ENCODE peak calls at places on chromosomes 6 and 20, in eight cellular contexts. One of them, this sample, is unnamed.

GRCh38 chr6:32148722-32149576 is 2.8 kb downstream of the PRRT1 start:
- DNase-seq in GM23248: peak
- DNase-seq in activated CD4-positive, alpha-beta T cell treated with anti-CD3 and anti-CD28 coated beads for 36 hours: peak
- DNase-seq in endodermal cell: peak
- DNase-seq in AG09309: no peak
- DNase-seq in hypothalamus: no peak
- DNase-seq in brain microvascular endothelial cell: peak
- DNase-seq in HT-29: no peak
- DNase-seq in this sample: peak

GRCh38 chr6:125314019-125314581 is 12.3 kb upstream of the HDDC2 start:
- DNase-seq in endodermal cell: peak
- DNase-seq in GM23248: peak
- DNase-seq in AG09309: no peak
- DNase-seq in hypothalamus: no peak
- DNase-seq in brain microvascular endothelial cell: peak
- DNase-seq in HT-29: peak
- DNase-seq in activated CD4-positive, alpha-beta T cell treated with anti-CD3 and anti-CD28 coated beads for 36 hours: peak
- DNase-seq in this sample: peak

GRCh38 chr6:133833905-133834304 is 55.0 kb upstream of the TCF21 start:
- DNase-seq in HT-29: no peak
- DNase-seq in GM23248: no peak
- DNase-seq in activated CD4-positive, alpha-beta T cell treated with anti-CD3 and anti-CD28 coated beads for 36 hours: no peak
- DNase-seq in hypothalamus: no peak
- DNase-seq in AG09309: no peak
- DNase-seq in endodermal cell: no peak
- DNase-seq in brain microvascular endothelial cell: no peak
- DNase-seq in this sample: no peak

GRCh38 chr20:8642247-8642646 is 426.6 kb upstream of the PLCB4 start:
- DNase-seq in GM23248: no peak
- DNase-seq in AG09309: no peak
- DNase-seq in brain microvascular endothelial cell: no peak
- DNase-seq in endodermal cell: no peak
- DNase-seq in activated CD4-positive, alpha-beta T cell treated with anti-CD3 and anti-CD28 coated beads for 36 hours: no peak
- DNase-seq in HT-29: no peak
- DNase-seq in hypothalamus: no peak
- DNase-seq in this sample: no peak

GRCh38 chr20:50520222-50520877 is 10.2 kb downstream of the PTPN1 start:
- DNase-seq in activated CD4-positive, alpha-beta T cell treated with anti-CD3 and anti-CD28 coated beads for 36 hours: peak
- DNase-seq in HT-29: no peak
- DNase-seq in AG09309: no peak
- DNase-seq in brain microvascular endothelial cell: no peak
- DNase-seq in hypothalamus: no peak
- DNase-seq in endodermal cell: no peak
- DNase-seq in GM23248: peak
- DNase-seq in this sample: no peak

GRCh38 chr6:156778615-156779205 is 1.5 kb downstream of the ARID1B start:
- DNase-seq in activated CD4-positive, alpha-beta T cell treated with anti-CD3 and anti-CD28 coated beads for 36 hours: peak
- DNase-seq in brain microvascular endothelial cell: peak
- DNase-seq in GM23248: peak
- DNase-seq in hypothalamus: peak
- DNase-seq in AG09309: no peak
- DNase-seq in endodermal cell: peak
- DNase-seq in HT-29: peak
- DNase-seq in this sample: peak

GRCh38 chr6:24492475-24492874 is 2.3 kb upstream of the ALDH5A1 start:
- DNase-seq in hypothalamus: no peak
- DNase-seq in activated CD4-positive, alpha-beta T cell treated with anti-CD3 and anti-CD28 coated beads for 36 hours: peak
- DNase-seq in HT-29: no peak
- DNase-seq in endodermal cell: peak
- DNase-seq in AG09309: no peak
- DNase-seq in GM23248: peak
- DNase-seq in brain microvascular endothelial cell: no peak
- DNase-seq in this sample: peak

GRCh38 chr20:31523361-31524283 is 9.4 kb downstream of the HM13 start:
- DNase-seq in endodermal cell: no peak
- DNase-seq in brain microvascular endothelial cell: no peak
- DNase-seq in hypothalamus: no peak
- DNase-seq in HT-29: no peak
- DNase-seq in activated CD4-positive, alpha-beta T cell treated with anti-CD3 and anti-CD28 coated beads for 36 hours: no peak
- DNase-seq in GM23248: peak
- DNase-seq in AG09309: no peak
- DNase-seq in this sample: no peak

GRCh38 chr20:40706977-40707582 is 18.0 kb upstream of the MAFB start:
- DNase-seq in endodermal cell: peak
- DNase-seq in GM23248: peak
- DNase-seq in HT-29: peak
- DNase-seq in hypothalamus: no peak
- DNase-seq in brain microvascular endothelial cell: no peak
- DNase-seq in AG09309: no peak
- DNase-seq in activated CD4-positive, alpha-beta T cell treated with anti-CD3 and anti-CD28 coated beads for 36 hours: peak
- DNase-seq in this sample: peak

GRCh38 chr6:39407446-39407993 is 85.0 kb upstream of the KCNK16 start:
- DNase-seq in brain microvascular endothelial cell: no peak
- DNase-seq in GM23248: no peak
- DNase-seq in endodermal cell: no peak
- DNase-seq in HT-29: no peak
- DNase-seq in hypothalamus: no peak
- DNase-seq in AG09309: no peak
- DNase-seq in activated CD4-positive, alpha-beta T cell treated with anti-CD3 and anti-CD28 coated beads for 36 hours: no peak
- DNase-seq in this sample: no peak

GRCh38 chr6:119112856-119113530 is 34.5 kb upstream of the FAM184A start:
- DNase-seq in activated CD4-positive, alpha-beta T cell treated with anti-CD3 and anti-CD28 coated beads for 36 hours: no peak
- DNase-seq in AG09309: no peak
- DNase-seq in endodermal cell: peak
- DNase-seq in GM23248: peak
- DNase-seq in hypothalamus: no peak
- DNase-seq in brain microvascular endothelial cell: no peak
- DNase-seq in HT-29: no peak
- DNase-seq in this sample: no peak

GRCh38 chr6:128161839-128162238 is 261.0 kb upstream of the THEMIS start:
- DNase-seq in activated CD4-positive, alpha-beta T cell treated with anti-CD3 and anti-CD28 coated beads for 36 hours: no peak
- DNase-seq in endodermal cell: no peak
- DNase-seq in brain microvascular endothelial cell: no peak
- DNase-seq in hypothalamus: no peak
- DNase-seq in GM23248: no peak
- DNase-seq in HT-29: no peak
- DNase-seq in AG09309: no peak
- DNase-seq in this sample: no peak

GRCh38 chr6:156767603-156768467 is 9.3 kb upstream of the ARID1B start:
- DNase-seq in brain microvascular endothelial cell: no peak
- DNase-seq in activated CD4-positive, alpha-beta T cell treated with anti-CD3 and anti-CD28 coated beads for 36 hours: no peak
- DNase-seq in endodermal cell: no peak
- DNase-seq in hypothalamus: no peak
- DNase-seq in HT-29: no peak
- DNase-seq in GM23248: peak
- DNase-seq in AG09309: no peak
- DNase-seq in this sample: no peak

GRCh38 chr6:107819976-107820551 is 4.0 kb downstream of the SCML4 start:
- DNase-seq in HT-29: no peak
- DNase-seq in GM23248: peak
- DNase-seq in endodermal cell: peak
- DNase-seq in hypothalamus: no peak
- DNase-seq in activated CD4-positive, alpha-beta T cell treated with anti-CD3 and anti-CD28 coated beads for 36 hours: peak
- DNase-seq in brain microvascular endothelial cell: no peak
- DNase-seq in AG09309: no peak
- DNase-seq in this sample: peak

GRCh38 chr6:118134257-118134656 is 227.2 kb downstream of the SLC35F1 start:
- DNase-seq in endodermal cell: no peak
- DNase-seq in hypothalamus: no peak
- DNase-seq in GM23248: no peak
- DNase-seq in AG09309: no peak
- DNase-seq in brain microvascular endothelial cell: no peak
- DNase-seq in activated CD4-positive, alpha-beta T cell treated with anti-CD3 and anti-CD28 coated beads for 36 hours: no peak
- DNase-seq in HT-29: no peak
- DNase-seq in this sample: no peak

GRCh38 chr6:128569737-128570438 is 49.5 kb upstream of the PTPRK start:
- DNase-seq in HT-29: peak
- DNase-seq in brain microvascular endothelial cell: peak
- DNase-seq in AG09309: peak
- DNase-seq in hypothalamus: no peak
- DNase-seq in GM23248: peak
- DNase-seq in endodermal cell: no peak
- DNase-seq in activated CD4-positive, alpha-beta T cell treated with anti-CD3 and anti-CD28 coated beads for 36 hours: no peak
- DNase-seq in this sample: peak

GRCh38 chr20:22805219-22805618 is 220.8 kb upstream of the FOXA2 start:
- DNase-seq in endodermal cell: peak
- DNase-seq in HT-29: peak
- DNase-seq in hypothalamus: no peak
- DNase-seq in activated CD4-positive, alpha-beta T cell treated with anti-CD3 and anti-CD28 coated beads for 36 hours: no peak
- DNase-seq in brain microvascular endothelial cell: peak
- DNase-seq in AG09309: peak
- DNase-seq in GM23248: peak
- DNase-seq in this sample: peak

GRCh38 chr6:35426074-35426473 is 26.1 kb upstream of the FANCE start:
- DNase-seq in AG09309: no peak
- DNase-seq in endodermal cell: peak
- DNase-seq in hypothalamus: no peak
- DNase-seq in brain microvascular endothelial cell: no peak
- DNase-seq in GM23248: no peak
- DNase-seq in activated CD4-positive, alpha-beta T cell treated with anti-CD3 and anti-CD28 coated beads for 36 hours: no peak
- DNase-seq in HT-29: no peak
- DNase-seq in this sample: no peak

GRCh38 chr20:1467082-1467354 is 369 bp upstream of the NSFL1C start:
- DNase-seq in endodermal cell: no peak
- DNase-seq in HT-29: no peak
- DNase-seq in brain microvascular endothelial cell: no peak
- DNase-seq in activated CD4-positive, alpha-beta T cell treated with anti-CD3 and anti-CD28 coated beads for 36 hours: no peak
- DNase-seq in hypothalamus: no peak
- DNase-seq in AG09309: no peak
- DNase-seq in GM23248: no peak
- DNase-seq in this sample: no peak

GRCh38 chr6:28657367-28657755 is 131.7 kb downstream of the GPX5 start:
- DNase-seq in GM23248: peak
- DNase-seq in activated CD4-positive, alpha-beta T cell treated with anti-CD3 and anti-CD28 coated beads for 36 hours: no peak
- DNase-seq in hypothalamus: no peak
- DNase-seq in HT-29: no peak
- DNase-seq in endodermal cell: no peak
- DNase-seq in brain microvascular endothelial cell: no peak
- DNase-seq in AG09309: no peak
- DNase-seq in this sample: no peak

GRCh38 chr20:38286586-38287502 is 17.1 kb upstream of the BPI start:
- DNase-seq in hypothalamus: peak
- DNase-seq in brain microvascular endothelial cell: peak
- DNase-seq in AG09309: no peak
- DNase-seq in endodermal cell: no peak
- DNase-seq in HT-29: no peak
- DNase-seq in activated CD4-positive, alpha-beta T cell treated with anti-CD3 and anti-CD28 coated beads for 36 hours: no peak
- DNase-seq in GM23248: no peak
- DNase-seq in this sample: no peak

GRCh38 chr6:161486903-161487531 is 213.2 kb upstream of the AGPAT4 start:
- DNase-seq in endodermal cell: no peak
- DNase-seq in HT-29: no peak
- DNase-seq in hypothalamus: no peak
- DNase-seq in brain microvascular endothelial cell: no peak
- DNase-seq in AG09309: no peak
- DNase-seq in activated CD4-positive, alpha-beta T cell treated with anti-CD3 and anti-CD28 coated beads for 36 hours: no peak
- DNase-seq in GM23248: peak
- DNase-seq in this sample: no peak

GRCh38 chr6:49322861-49323260 is 140.2 kb downstream of the MMUT start:
- DNase-seq in hypothalamus: no peak
- DNase-seq in HT-29: no peak
- DNase-seq in AG09309: no peak
- DNase-seq in endodermal cell: no peak
- DNase-seq in GM23248: no peak
- DNase-seq in brain microvascular endothelial cell: no peak
- DNase-seq in activated CD4-positive, alpha-beta T cell treated with anti-CD3 and anti-CD28 coated beads for 36 hours: no peak
- DNase-seq in this sample: no peak

GRCh38 chr6:11538049-11538798 is 675 bp downstream of the TMEM170B start:
- DNase-seq in GM23248: peak
- DNase-seq in brain microvascular endothelial cell: no peak
- DNase-seq in HT-29: no peak
- DNase-seq in AG09309: no peak
- DNase-seq in activated CD4-positive, alpha-beta T cell treated with anti-CD3 and anti-CD28 coated beads for 36 hours: peak
- DNase-seq in hypothalamus: no peak
- DNase-seq in endodermal cell: peak
- DNase-seq in this sample: peak

GRCh38 chr20:53763707-53764415 is 170.2 kb upstream of the ZNF217 start:
- DNase-seq in activated CD4-positive, alpha-beta T cell treated with anti-CD3 and anti-CD28 coated beads for 36 hours: no peak
- DNase-seq in endodermal cell: peak
- DNase-seq in brain microvascular endothelial cell: peak
- DNase-seq in AG09309: no peak
- DNase-seq in GM23248: peak
- DNase-seq in HT-29: peak
- DNase-seq in hypothalamus: no peak
- DNase-seq in this sample: peak

GRCh38 chr20:24833592-24833991 is 115.5 kb upstream of the CST7 start:
- DNase-seq in brain microvascular endothelial cell: no peak
- DNase-seq in activated CD4-positive, alpha-beta T cell treated with anti-CD3 and anti-CD28 coated beads for 36 hours: no peak
- DNase-seq in hypothalamus: no peak
- DNase-seq in AG09309: no peak
- DNase-seq in endodermal cell: no peak
- DNase-seq in HT-29: no peak
- DNase-seq in GM23248: no peak
- DNase-seq in this sample: no peak

GRCh38 chr6:162533009-162533400 is 194.6 kb downstream of the PRKN start:
- DNase-seq in GM23248: no peak
- DNase-seq in AG09309: no peak
- DNase-seq in brain microvascular endothelial cell: no peak
- DNase-seq in endodermal cell: no peak
- DNase-seq in HT-29: no peak
- DNase-seq in activated CD4-positive, alpha-beta T cell treated with anti-CD3 and anti-CD28 coated beads for 36 hours: no peak
- DNase-seq in hypothalamus: no peak
- DNase-seq in this sample: no peak

GRCh38 chr20:53738039-53738944 is 144.7 kb upstream of the ZNF217 start:
- DNase-seq in HT-29: peak
- DNase-seq in endodermal cell: peak
- DNase-seq in hypothalamus: no peak
- DNase-seq in brain microvascular endothelial cell: peak
- DNase-seq in GM23248: peak
- DNase-seq in activated CD4-positive, alpha-beta T cell treated with anti-CD3 and anti-CD28 coated beads for 36 hours: no peak
- DNase-seq in AG09309: peak
- DNase-seq in this sample: peak

GRCh38 chr6:108896111-108896661 is 48.0 kb downstream of the ARMC2 start:
- DNase-seq in HT-29: no peak
- DNase-seq in AG09309: peak
- DNase-seq in hypothalamus: no peak
- DNase-seq in activated CD4-positive, alpha-beta T cell treated with anti-CD3 and anti-CD28 coated beads for 36 hours: no peak
- DNase-seq in brain microvascular endothelial cell: peak
- DNase-seq in GM23248: peak
- DNase-seq in endodermal cell: no peak
- DNase-seq in this sample: no peak

GRCh38 chr20:57769756-57770155 is 59.9 kb upstream of the PMEPA1 start:
- DNase-seq in endodermal cell: peak
- DNase-seq in AG09309: no peak
- DNase-seq in activated CD4-positive, alpha-beta T cell treated with anti-CD3 and anti-CD28 coated beads for 36 hours: no peak
- DNase-seq in HT-29: no peak
- DNase-seq in hypothalamus: no peak
- DNase-seq in brain microvascular endothelial cell: peak
- DNase-seq in GM23248: no peak
- DNase-seq in this sample: peak

GRCh38 chr6:37535701-37536461 is 36.2 kb upstream of the CCDC167 start:
- DNase-seq in brain microvascular endothelial cell: no peak
- DNase-seq in GM23248: peak
- DNase-seq in hypothalamus: no peak
- DNase-seq in HT-29: no peak
- DNase-seq in endodermal cell: peak
- DNase-seq in AG09309: no peak
- DNase-seq in activated CD4-positive, alpha-beta T cell treated with anti-CD3 and anti-CD28 coated beads for 36 hours: no peak
- DNase-seq in this sample: peak

GRCh38 chr6:136846046-136846445 is 23.7 kb downstream of the PEX7 start:
- DNase-seq in AG09309: no peak
- DNase-seq in activated CD4-positive, alpha-beta T cell treated with anti-CD3 and anti-CD28 coated beads for 36 hours: peak
- DNase-seq in hypothalamus: no peak
- DNase-seq in endodermal cell: peak
- DNase-seq in brain microvascular endothelial cell: peak
- DNase-seq in HT-29: peak
- DNase-seq in GM23248: peak
- DNase-seq in this sample: peak

GRCh38 chr20:59356662-59357061 is 56.3 kb downstream of the EDN3 start:
- DNase-seq in AG09309: no peak
- DNase-seq in hypothalamus: no peak
- DNase-seq in HT-29: no peak
- DNase-seq in brain microvascular endothelial cell: no peak
- DNase-seq in endodermal cell: no peak
- DNase-seq in GM23248: no peak
- DNase-seq in activated CD4-positive, alpha-beta T cell treated with anti-CD3 and anti-CD28 coated beads for 36 hours: no peak
- DNase-seq in this sample: no peak

GRCh38 chr6:52843600-52843999 is 3.0 kb upstream of the GSTA5 start:
- DNase-seq in endodermal cell: no peak
- DNase-seq in activated CD4-positive, alpha-beta T cell treated with anti-CD3 and anti-CD28 coated beads for 36 hours: no peak
- DNase-seq in hypothalamus: no peak
- DNase-seq in brain microvascular endothelial cell: no peak
- DNase-seq in GM23248: no peak
- DNase-seq in HT-29: no peak
- DNase-seq in AG09309: no peak
- DNase-seq in this sample: no peak

This sample was measured in mesendoderm.